ENCODE peak calls at places on chromosomes 13 and 19, in seven cellular contexts. F is tibial nerve, N is H1, Z is SK-N-SH, V is AG04450, A is mammary epithelial cell, S is body of pancreas. R is an unnamed sample.

GRCh38 chr19:33624586-33625153 is 2.9 kb downstream of the CHST8 start:
- DNase-seq in S (no peak), F (no peak), V (no peak), A (no peak), N (no peak), Z (no peak), R (no peak)

GRCh38 chr13:98327326-98328314 is 150.6 kb upstream of the RNF113B start:
- DNase-seq in F (no peak), S (no peak), Z (no peak), A (no peak), V (peak; percentile 18), N (no peak), R (no peak)

GRCh38 chr13:113943821-113944565 is 29.9 kb downstream of the C13orf46 start:
- DNase-seq in N (no peak), A (no peak), V (no peak), S (no peak), F (no peak), Z (peak; percentile 27), R (no peak)

GRCh38 chr19:10112895-10113591 is 1.6 kb downstream of the P2RY11 start:
- DNase-seq in Z (peak; percentile 75), N (peak; percentile 94), F (no peak), S (peak; percentile 56), V (no peak), A (no peak), R (peak; percentile 54)

GRCh38 chr13:99265162-99265822 is 7.1 kb upstream of the GPR18 start:
- DNase-seq in A (no peak), N (no peak), V (no peak), S (no peak), F (no peak), Z (no peak), R (no peak)

GRCh38 chr19:23254141-23254910 is 4.1 kb upstream of the ZNF724 start:
- DNase-seq in V (no peak), N (no peak), A (no peak), S (no peak), Z (no peak), F (no peak), R (no peak)

GRCh38 chr19:3818479-3818878 is 32.3 kb upstream of the MATK start:
- DNase-seq in Z (no peak), S (no peak), A (no peak), F (no peak), V (no peak), N (no peak), R (peak; percentile 50)

GRCh38 chr13:25268561-25268960 is 18.7 kb downstream of the MTMR6 start:
- DNase-seq in A (no peak), Z (no peak), S (no peak), F (no peak), N (no peak), V (no peak), R (no peak)

GRCh38 chr13:36432106-36432544 is at the start of gene CCNA1:
- DNase-seq in V (no peak), F (no peak), S (peak; percentile 4), A (peak; percentile 47), N (peak; percentile 91), Z (peak; percentile 83), R (no peak)

GRCh38 chr19:991174-991931 is 7.2 kb downstream of the WDR18 start:
- DNase-seq in A (no peak), V (no peak), S (no peak), N (peak; percentile 86), F (no peak), Z (peak; percentile 88), R (no peak)

GRCh38 chr13:111999352-111999751 is 67.6 kb upstream of the SOX1 start:
- DNase-seq in A (no peak), V (no peak), F (no peak), N (no peak), S (no peak), Z (no peak), R (no peak)

GRCh38 chr19:35006342-35006998 is 6.3 kb downstream of the GRAMD1A start:
- DNase-seq in F (no peak), Z (no peak), N (no peak), S (peak; percentile 92), V (no peak), A (no peak), R (no peak)

GRCh38 chr13:63463782-63464610 is 2048.3 kb upstream of the PCDH20 start:
- DNase-seq in Z (no peak), A (peak; percentile 7), V (no peak), N (no peak), S (no peak), F (no peak), R (peak; percentile 68)

GRCh38 chr19:35262101-35262761 is 6.5 kb upstream of the USF2 start:
- DNase-seq in A (no peak), S (no peak), V (no peak), F (peak; percentile 11), N (no peak), Z (no peak), R (no peak)

GRCh38 chr13:33193428-33193974 is 92.1 kb downstream of the STARD13 start:
- DNase-seq in N (no peak), Z (peak; percentile 56), F (no peak), S (no peak), A (no peak), V (no peak), R (no peak)

GRCh38 chr13:49046534-49046933 is 70.8 kb downstream of the FNDC3A start:
- DNase-seq in Z (no peak), A (no peak), S (no peak), V (no peak), F (no peak), N (no peak), R (no peak)

GRCh38 chr13:101529419-101529818 is 76.9 kb downstream of the ITGBL1 start:
- DNase-seq in N (no peak), S (peak; percentile 8), A (peak; percentile 81), V (peak; percentile 39), Z (no peak), F (no peak), R (no peak)

GRCh38 chr19:42412661-42413076 is 14.5 kb downstream of the LIPE start:
- DNase-seq in Z (peak; percentile 46), F (no peak), A (no peak), N (no peak), V (no peak), S (no peak), R (no peak)

GRCh38 chr13:40439928-40440327 is 226.5 kb downstream of the FOXO1 start:
- DNase-seq in N (no peak), S (peak; percentile 46), F (no peak), Z (no peak), A (no peak), V (no peak), R (no peak)

GRCh38 chr19:13835791-13836723 is 40.8 kb downstream of the ZSWIM4 start:
- DNase-seq in V (no peak), F (no peak), S (peak; percentile 65), N (no peak), Z (no peak), A (no peak), R (no peak)

GRCh38 chr19:33684550-33685303 is 63.0 kb downstream of the CHST8 start:
- DNase-seq in S (peak; percentile 20), A (no peak), Z (peak; percentile 76), N (no peak), F (no peak), V (no peak), R (no peak)

GRCh38 chr19:38047048-38047435 is 140.0 kb downstream of the SIPA1L3 start:
- DNase-seq in S (no peak), Z (no peak), F (no peak), A (no peak), N (no peak), V (no peak), R (no peak)

GRCh38 chr13:64782459-64782858 is 2447.7 kb downstream of the PCDH9 start:
- DNase-seq in F (no peak), N (no peak), Z (no peak), V (no peak), A (peak; percentile 1), S (no peak), R (no peak)

GRCh38 chr13:26707122-26708006 is 53.2 kb downstream of the GPR12 start:
- DNase-seq in S (peak; percentile 38), F (no peak), N (no peak), A (peak; percentile 44), Z (peak; percentile 77), V (peak; percentile 7), R (peak; percentile 47)

GRCh38 chr13:38781539-38781938 is 94.7 kb downstream of the FREM2 start:
- DNase-seq in S (no peak), F (no peak), N (no peak), Z (no peak), V (no peak), A (no peak), R (no peak)

GRCh38 chr19:13613447-13613846 is 107.2 kb upstream of the CACNA1A start:
- DNase-seq in Z (no peak), V (no peak), S (peak; percentile 42), A (no peak), F (no peak), N (no peak), R (no peak)

GRCh38 chr13:49610176-49610575 is 18.1 kb upstream of the ARL11 start:
- DNase-seq in N (no peak), F (no peak), S (no peak), V (no peak), A (no peak), Z (peak; percentile 47), R (no peak)

GRCh38 chr19:14997981-14998380 is 18.3 kb upstream of the SLC1A6 start:
- DNase-seq in S (no peak), F (no peak), N (no peak), V (no peak), Z (no peak), A (no peak), R (no peak)
- H3K27me3 ChIP-seq in S (no peaks in the 10 kb centered on the region), F (no peaks in the 10 kb centered on the region), N (no peaks in the 10 kb centered on the region), V (no peaks in the 10 kb centered on the region), Z (no peaks in the 10 kb centered on the region), A (no peaks in the 10 kb centered on the region), R (no peaks in the 10 kb centered on the region)

DNA sequence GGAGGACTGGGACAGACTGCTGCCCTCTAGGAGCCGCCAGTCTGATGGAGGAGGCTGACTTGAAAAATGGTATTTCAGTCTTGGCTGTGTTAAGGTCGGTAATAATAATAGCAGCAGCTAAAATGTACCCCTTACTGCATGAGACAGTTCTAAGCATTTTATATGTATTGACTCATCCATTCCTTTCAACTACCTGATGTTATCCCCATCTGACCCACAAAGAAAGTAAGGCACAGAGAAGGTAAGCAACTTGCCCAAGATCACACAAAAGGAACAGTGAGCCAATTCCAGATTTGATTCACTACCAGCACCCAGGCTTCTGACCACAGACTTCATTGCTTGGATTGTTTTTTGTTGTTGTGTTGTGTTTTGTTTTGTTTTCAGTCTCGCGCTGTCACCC is 4.0 kb downstream of the NCAN start:
- DNase-seq in A (no peak), V (no peak), Z (no peak), S (no peak), N (no peak), F (no peak), R (no peak)
- H3K27me3 ChIP-seq in A (peaks cover 2% of the 10 kb centered on the region), V (peaks cover 27% of the 10 kb centered on the region), Z (peaks cover 12% of the 10 kb centered on the region), S (peaks cover 3% of the 10 kb centered on the region), N (peaks cover 11% of the 10 kb centered on the region), F (peaks cover 60% of the 10 kb centered on the region), R (peaks cover 41% of the 10 kb centered on the region)

GRCh38 chr19:51721905-51722304 is 1.9 kb downstream of the HAS1 start:
- DNase-seq in V (no peak), S (no peak), F (no peak), A (no peak), Z (no peak), N (no peak), R (no peak)
- H3K27me3 ChIP-seq in V (peaks cover 53% of the 10 kb centered on the region), S (peaks cover 3% of the 10 kb centered on the region), F (peaks cover 97% of the 10 kb centered on the region), A (peaks cover 9% of the 10 kb centered on the region), Z (peaks cover 81% of the 10 kb centered on the region), N (peaks cover 9% of the 10 kb centered on the region), R (peaks cover 75% of the 10 kb centered on the region)

DNA sequence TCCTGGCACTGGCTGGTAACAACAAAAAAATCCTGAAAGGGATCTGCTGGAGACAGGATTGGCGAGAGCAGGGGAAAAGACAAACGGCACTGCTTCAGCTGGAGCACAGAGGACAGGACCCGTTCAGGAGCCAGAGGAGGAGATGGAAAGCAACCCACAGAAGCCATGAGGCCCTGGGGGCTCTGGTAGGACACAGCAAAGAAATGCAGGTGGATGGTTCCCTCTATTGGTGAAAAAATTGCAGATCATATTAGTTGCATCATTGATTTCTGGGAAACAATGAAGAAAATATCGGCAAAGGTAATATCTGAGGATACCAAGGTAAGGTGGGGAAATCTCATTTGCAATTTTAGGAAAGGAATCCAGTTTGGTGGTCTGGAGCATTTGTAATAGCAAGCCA is 25.7 kb upstream of the TPP2 start:
- DNase-seq in S (no peak), N (no peak), F (no peak), Z (peak; percentile 37), V (no peak), A (no peak), R (no peak)
- H3K27me3 ChIP-seq in S (no peaks in the 10 kb centered on the region), N (peaks cover 1% of the 10 kb centered on the region), F (peaks cover 4% of the 10 kb centered on the region), Z (peaks cover 5% of the 10 kb centered on the region), V (peaks cover 2% of the 10 kb centered on the region), A (no peaks in the 10 kb centered on the region), R (peaks cover 41% of the 10 kb centered on the region)